ENCODE peak calls at places on chromosomes 4 and X, in nine cellular contexts. A is activated CD8-positive, alpha-beta T cell treated with anti-CD3 and anti-CD28 coated beads, Interleukin-2, amount 10 ng/mL, durations not matched to agents 7 days and 5 days; T is hepatic stellate cell; J is psoas muscle; Y is BJ; V is GM06990; Q is mesenteric fat pad; Z is ELR; K is AG08395. O is an unnamed sample.

GRCh38 chrX:12961191-12961718 is 13.7 kb upstream of the TMSB4X start:
- DNase-seq in A (no peak), Z (no peak), V (no peak), Y (no peak), J (no peak), K (no peak), T (no peak), Q (no peak), O (no peak)

GRCh38 chr4:1626151-1626550 is 58.0 kb downstream of the FAM53A start:
- DNase-seq in T (no peak), J (no peak), A (no peak), K (no peak), Y (no peak), Z (no peak), Q (no peak), V (no peak), O (no peak)

GRCh38 chr4:52588097-52588496 is 71.0 kb downstream of the USP46 start:
- DNase-seq in K (peak; percentile 32), V (no peak), A (peak; percentile 31), T (peak; percentile 17), Z (peak; percentile 36), J (no peak), Q (no peak), Y (no peak), O (peak; percentile 6)

GRCh38 chr4:16608123-16608522 is 290.3 kb downstream of the LDB2 start:
- DNase-seq in V (no peak), K (peak; percentile 25), J (no peak), T (peak; percentile 22), Q (no peak), Z (peak; percentile 13), A (no peak), Y (no peak), O (no peak)

GRCh38 chrX:10633722-10634121 is 13.3 kb upstream of the MID1 start:
- DNase-seq in J (peak; percentile 20), K (peak; percentile 70), Y (no peak), Z (peak; percentile 91), Q (no peak), T (peak; percentile 20), V (no peak), A (no peak), O (peak; percentile 45)

GRCh38 chrX:37349131-37350033 is at the start of gene PRRG1:
- DNase-seq in A (no peak), Q (peak; percentile 92), T (peak; percentile 66), Z (peak; percentile 84), J (peak; percentile 74), Y (peak; percentile 22), K (peak; percentile 82), V (no peak), O (peak; percentile 51)

GRCh38 chrX:48956728-48957414 is 536 bp downstream of the OTUD5 start:
- DNase-seq in K (no peak), A (peak; percentile 42), J (peak; percentile 30), Y (no peak), Q (no peak), T (no peak), V (peak; percentile 54), Z (peak; percentile 31), O (no peak)

GRCh38 chr4:6150046-6150735 is 50.2 kb downstream of the JAKMIP1 start:
- DNase-seq in Z (no peak), A (no peak), T (no peak), J (no peak), V (no peak), Q (no peak), Y (no peak), K (no peak), O (no peak)

GRCh38 chr4:175412161-175412560 is 399.9 kb downstream of the GPM6A start:
- DNase-seq in Q (no peak), V (no peak), J (no peak), Y (peak; percentile 20), A (no peak), Z (peak; percentile 65), T (no peak), K (no peak), O (no peak)

GRCh38 chrX:53729756-53730155 is 43.2 kb upstream of the HUWE1 start:
- DNase-seq in Y (no peak), A (no peak), Q (no peak), Z (no peak), T (no peak), V (no peak), K (no peak), J (no peak), O (no peak)

GRCh38 chrX:40933132-40934078 is 151.8 kb upstream of the USP9X start:
- DNase-seq in Q (no peak), Z (peak; percentile 49), A (peak; percentile 24), T (no peak), J (no peak), K (peak; percentile 33), Y (peak; percentile 39), V (no peak), O (no peak)

GRCh38 chrX:151985955-151986354 is 11.5 kb upstream of the GABRE start:
- DNase-seq in Z (peak; percentile 65), K (peak; percentile 65), Q (no peak), T (no peak), V (no peak), A (no peak), J (peak; percentile 20), Y (no peak), O (no peak)

GRCh38 chrX:13468096-13468495 is 101.3 kb upstream of the EGFL6 start:
- DNase-seq in Z (no peak), V (no peak), Q (no peak), K (no peak), T (no peak), Y (no peak), A (no peak), J (no peak), O (no peak)

GRCh38 chr4:15707363-15707715 is 4.5 kb downstream of the BST1 start:
- DNase-seq in Y (no peak), J (no peak), Z (no peak), V (no peak), K (no peak), T (no peak), Q (no peak), A (no peak), O (no peak)

GRCh38 chrX:2697741-2698294 is 6.7 kb downstream of the CD99 start:
- DNase-seq in T (no peak), K (no peak), Z (peak; percentile 56), A (no peak), V (no peak), J (no peak), Y (no peak), Q (no peak), O (no peak)

GRCh38 chrX:29890004-29890403 is 325.4 kb upstream of the MAGEB2 start:
- DNase-seq in Y (no peak), Q (no peak), T (no peak), V (no peak), K (no peak), Z (peak; percentile 22), J (no peak), A (no peak), O (no peak)

GRCh38 chrX:130057209-130057608 is 53.1 kb downstream of the ELF4 start:
- DNase-seq in J (no peak), K (no peak), Z (no peak), Y (no peak), T (no peak), Q (no peak), A (no peak), V (no peak), O (no peak)

GRCh38 chrX:78922754-78923153 is 22.4 kb upstream of the P2RY10 start:
- DNase-seq in K (no peak), T (no peak), J (no peak), Q (no peak), Y (no peak), V (no peak), Z (no peak), A (no peak), O (no peak)

GRCh38 chrX:30643313-30643821 is 9.9 kb upstream of the GK start:
- DNase-seq in T (no peak), V (no peak), Q (no peak), Y (no peak), J (no peak), A (no peak), K (peak; percentile 31), Z (peak; percentile 41), O (no peak)

GRCh38 chr4:20603671-20604313 is 96.5 kb upstream of the PACRGL start:
- DNase-seq in A (no peak), K (peak; percentile 36), J (no peak), Q (no peak), V (no peak), Z (peak; percentile 75), T (no peak), Y (peak; percentile 36), O (peak; percentile 30)

GRCh38 chr4:121484633-121485032 is 103.8 kb upstream of the QRFPR start:
- DNase-seq in K (peak; percentile 63), Q (no peak), A (no peak), Z (peak; percentile 76), V (no peak), Y (no peak), T (peak; percentile 29), J (no peak), O (peak; percentile 5)

GRCh38 chr4:152784490-152785195 is 4.9 kb downstream of the ARFIP1 start:
- DNase-seq in J (no peak), K (peak; percentile 64), A (no peak), T (peak; percentile 48), Z (peak; percentile 52), Y (no peak), V (no peak), Q (no peak), O (no peak)

GRCh38 chr4:155888171-155888570 is 15.3 kb upstream of the TDO2 start:
- DNase-seq in Y (no peak), Z (no peak), T (no peak), V (no peak), Q (no peak), K (no peak), A (no peak), J (no peak), O (no peak)

GRCh38 chrX:108199691-108200090 is 108.1 kb downstream of the ATG4A start:
- DNase-seq in T (no peak), Q (no peak), J (no peak), A (peak; percentile 19), V (no peak), Z (peak; percentile 61), K (peak; percentile 11), Y (no peak), O (peak; percentile 1)

GRCh38 chr4:172619798-172620197 is 548.8 kb upstream of the GALNT7 start:
- DNase-seq in V (no peak), A (no peak), K (no peak), T (no peak), J (no peak), Z (no peak), Q (no peak), Y (no peak), O (no peak)

GRCh38 chr4:170231377-170231776 is 141.6 kb upstream of the AADAT start:
- DNase-seq in K (no peak), T (no peak), Q (no peak), J (no peak), Z (no peak), A (no peak), Y (no peak), V (no peak), O (no peak)

GRCh38 chrX:16075087-16075486 is 48.3 kb upstream of the GRPR start:
- DNase-seq in A (no peak), V (no peak), Y (no peak), K (no peak), Q (no peak), T (no peak), Z (peak; percentile 13), J (no peak), O (no peak)

GRCh38 chrX:13770013-13770412 is 35.5 kb downstream of the OFD1 start:
- DNase-seq in Y (no peak), T (no peak), Z (no peak), V (no peak), Q (no peak), K (no peak), A (no peak), J (no peak), O (no peak)

GRCh38 chr4:188329526-188329925 is 190.3 kb downstream of the TRIML1 start:
- DNase-seq in A (no peak), Q (no peak), K (no peak), Z (no peak), Y (no peak), V (no peak), J (no peak), T (no peak), O (no peak)

GRCh38 chr4:121822047-121822446 is 1.6 kb downstream of the CCNA2 start:
- DNase-seq in Z (no peak), Y (no peak), Q (no peak), K (no peak), J (no peak), T (no peak), A (no peak), V (no peak), O (no peak)

GRCh38 chr4:125849869-125850268 is 535.1 kb downstream of the FAT4 start:
- DNase-seq in J (no peak), V (no peak), Q (no peak), A (no peak), Y (peak; percentile 53), T (no peak), K (peak; percentile 63), Z (peak; percentile 23), O (peak; percentile 15)